ENCODE peak calls at places on chromosomes 4 and X, in seven cellular contexts. U is CD8-positive, alpha-beta T cell; G is heart left ventricle; A is IMR-90; N is HCT116; K is OCI-LY7; R is AG09319. F is an unnamed sample.

GRCh38 chrX:17710836-17711235 is 26.5 kb upstream of the SCML1 start:
- DNase-seq in G (no peak), A (peak), U (no peak), N (no peak), R (no peak), K (no peak), F (no peak)

GRCh38 chr4:34108456-34108855 is 2135.9 kb downstream of the ARAP2 start:
- DNase-seq in R (no peak), G (no peak), N (no peak), K (no peak), U (no peak), A (peak), F (no peak)

GRCh38 chr4:82360298-82361177 is 13.3 kb downstream of the HNRNPD start:
- DNase-seq in G (no peak), A (peak), N (no peak), R (no peak), U (no peak), K (peak), F (no peak)

GRCh38 chrX:153473126-153473525 is 2.8 kb upstream of the HAUS7 start:
- DNase-seq in N (no peak), G (no peak), A (no peak), U (no peak), K (no peak), R (no peak), F (no peak)

GRCh38 chr4:6885953-6886557 is 23.6 kb upstream of the TBC1D14 start:
- DNase-seq in G (no peak), K (peak), R (no peak), N (no peak), U (no peak), A (peak), F (no peak)

GRCh38 chrX:65451663-65452062 is 82.9 kb downstream of the LAS1L start:
- DNase-seq in G (no peak), R (no peak), U (no peak), A (peak), K (peak), N (peak), F (peak)

GRCh38 chrX:150155396-150156048 is 207.6 kb upstream of the MAMLD1 start:
- DNase-seq in R (peak), U (no peak), N (no peak), K (no peak), G (no peak), A (peak), F (no peak)

GRCh38 chrX:8037593-8038348 is 110.6 kb upstream of the PNPLA4 start:
- DNase-seq in N (no peak), K (no peak), G (no peak), R (no peak), A (no peak), U (no peak), F (no peak)

GRCh38 chrX:68832516-68833447 is 4.0 kb downstream of the EFNB1 start:
- DNase-seq in G (no peak), N (no peak), R (no peak), K (no peak), U (no peak), A (no peak), F (no peak)

GRCh38 chr4:187606581-187606980 is 389.0 kb upstream of the ZFP42 start:
- DNase-seq in A (peak), U (no peak), G (no peak), K (peak), R (no peak), N (peak), F (peak)

GRCh38 chrX:34901761-34902160 is 40.8 kb upstream of the FAM47B start:
- DNase-seq in K (no peak), A (no peak), R (no peak), G (no peak), N (no peak), U (no peak), F (no peak)

GRCh38 chr4:56450342-56450741 is 14.3 kb downstream of the PAICS start:
- DNase-seq in A (no peak), R (no peak), G (no peak), K (no peak), N (no peak), U (no peak), F (no peak)

GRCh38 chr4:80367737-80368136 is 32.2 kb downstream of the CFAP299 start:
- DNase-seq in A (peak), N (no peak), U (no peak), K (no peak), G (no peak), R (no peak), F (no peak)

GRCh38 chr4:118288097-118288496 is 64.7 kb downstream of the PRSS12 start:
- DNase-seq in A (peak), K (no peak), U (no peak), N (no peak), G (no peak), R (peak), F (no peak)

GRCh38 chr4:19791422-19792113 is 460.1 kb upstream of the SLIT2 start:
- DNase-seq in R (no peak), N (no peak), U (no peak), A (peak), G (no peak), K (no peak), F (no peak)
- TF ChIP-seq CTCF in R (no peak), N (peak), U (no peak), A (peak), G (no peak), K (peak), F (no peak)

GRCh38 chrX:117985241-117985640 is 131.4 kb downstream of the KLHL13 start:
- DNase-seq in R (no peak), U (no peak), G (no peak), A (peak), N (no peak), K (no peak), F (no peak)
- TF ChIP-seq CTCF in R (peak), U (no peak), G (no peak), A (peak), N (peak), K (no peak), F (peak)

GRCh38 chr4:48905363-48906015 is 1.1 kb downstream of the OCIAD2 start:
- DNase-seq in R (no peak), N (no peak), K (no peak), G (no peak), A (peak), U (no peak), F (no peak)
- TF ChIP-seq CTCF in R (no peak), N (peak), K (peak), G (no peak), A (no peak), U (no peak), F (no peak)

GRCh38 chrX:103817502-103817901 is 14.6 kb downstream of the RAB9B start:
- DNase-seq in A (peak), R (peak), N (peak), G (no peak), K (peak), U (no peak), F (peak)
- TF ChIP-seq CTCF in A (peak), R (peak), N (peak), G (peak), K (peak), U (peak), F (peak)

DNA sequence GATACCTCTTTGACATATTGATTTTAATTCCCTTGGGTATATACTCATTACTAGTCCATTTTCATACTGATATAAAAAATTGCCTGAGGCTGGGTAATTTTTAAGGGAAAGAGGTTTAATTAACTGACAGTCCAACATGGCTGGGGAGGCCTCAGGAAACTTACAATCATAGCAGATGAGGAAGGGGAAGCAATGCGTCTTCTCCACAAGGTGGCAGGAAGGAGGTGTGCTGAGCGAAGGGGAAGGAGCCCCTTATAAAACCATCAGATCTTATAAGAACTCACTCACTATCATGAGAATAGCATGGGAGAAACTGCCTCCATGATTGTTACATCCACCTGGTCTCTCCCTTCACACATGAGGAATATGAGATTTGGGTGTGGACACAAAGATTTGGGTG is 42.4 kb downstream of the MSX1 start:
- DNase-seq in G (no peak), U (no peak), R (no peak), K (peak), A (no peak), N (no peak), F (no peak)
- TF ChIP-seq CTCF in G (no peak), U (no peak), R (no peak), K (peak), A (no peak), N (peak), F (no peak)

GRCh38 chr4:74444891-74445642 is at the start of gene AREG:
- DNase-seq in G (peak), A (peak), N (peak), R (no peak), U (peak), K (peak), F (peak)
- TF ChIP-seq CTCF in G (peak), A (peak), N (peak), R (peak), U (peak), K (peak), F (no peak)

GRCh38 chr4:77699731-77700210 is 94.2 kb downstream of the CXCL13 start:
- DNase-seq in N (no peak), R (peak), G (no peak), A (peak), K (peak), U (no peak), F (no peak)

GRCh38 chr4:77701111-77701510 is 95.5 kb downstream of the CXCL13 start:
- DNase-seq in G (no peak), K (no peak), U (no peak), R (no peak), A (no peak), N (no peak), F (no peak)

GRCh38 chr4:77695769-77696168 is 90.1 kb downstream of the CXCL13 start:
- DNase-seq in R (peak), N (peak), K (no peak), U (no peak), A (peak), G (no peak), F (no peak)

GRCh38 chr4:77692847-77693432 is 87.3 kb downstream of the CXCL13 start:
- DNase-seq in K (no peak), R (no peak), N (no peak), A (no peak), G (no peak), U (no peak), F (no peak)

GRCh38 chr4:77697860-77698599 is 92.4 kb downstream of the CXCL13 start:
- DNase-seq in R (no peak), N (peak), A (peak), U (no peak), G (no peak), K (peak), F (peak)
- TF ChIP-seq CTCF in R (peak), N (peak), A (peak), U (no peak), G (no peak), K (peak), F (no peak)

GRCh38 chr4:108415389-108415788 is 205.0 kb upstream of the RPL34 start:
- DNase-seq in A (no peak), U (no peak), G (no peak), K (no peak), R (no peak), N (no peak), F (no peak)

GRCh38 chr4:108416831-108417230 is 203.5 kb upstream of the RPL34 start:
- DNase-seq in A (no peak), G (no peak), K (no peak), U (no peak), R (no peak), N (no peak), F (no peak)

GRCh38 chr4:108411836-108412235 is 208.5 kb upstream of the RPL34 start:
- DNase-seq in N (no peak), A (no peak), R (no peak), G (no peak), K (no peak), U (no peak), F (no peak)
- TF ChIP-seq CTCF in N (no peak), A (no peak), R (no peak), G (no peak), K (no peak), U (no peak), F (no peak)

GRCh38 chr4:39044364-39044946 is 12.2 kb upstream of the TMEM156 start:
- DNase-seq in G (peak), K (peak), A (peak), N (peak), U (peak), R (peak), F (peak)

GRCh38 chr4:39046243-39046642 is 14.0 kb upstream of the TMEM156 start:
- DNase-seq in U (no peak), R (no peak), A (peak), K (no peak), G (no peak), N (no peak), F (no peak)

GRCh38 chr4:39043697-39044363 is 11.6 kb upstream of the TMEM156 start:
- DNase-seq in N (no peak), K (peak), A (peak), U (no peak), R (no peak), G (no peak), F (peak)

GRCh38 chr4:39045791-39046221 is 13.6 kb upstream of the TMEM156 start:
- DNase-seq in K (peak), U (no peak), N (no peak), R (no peak), G (no peak), A (peak), F (peak)

DNA sequence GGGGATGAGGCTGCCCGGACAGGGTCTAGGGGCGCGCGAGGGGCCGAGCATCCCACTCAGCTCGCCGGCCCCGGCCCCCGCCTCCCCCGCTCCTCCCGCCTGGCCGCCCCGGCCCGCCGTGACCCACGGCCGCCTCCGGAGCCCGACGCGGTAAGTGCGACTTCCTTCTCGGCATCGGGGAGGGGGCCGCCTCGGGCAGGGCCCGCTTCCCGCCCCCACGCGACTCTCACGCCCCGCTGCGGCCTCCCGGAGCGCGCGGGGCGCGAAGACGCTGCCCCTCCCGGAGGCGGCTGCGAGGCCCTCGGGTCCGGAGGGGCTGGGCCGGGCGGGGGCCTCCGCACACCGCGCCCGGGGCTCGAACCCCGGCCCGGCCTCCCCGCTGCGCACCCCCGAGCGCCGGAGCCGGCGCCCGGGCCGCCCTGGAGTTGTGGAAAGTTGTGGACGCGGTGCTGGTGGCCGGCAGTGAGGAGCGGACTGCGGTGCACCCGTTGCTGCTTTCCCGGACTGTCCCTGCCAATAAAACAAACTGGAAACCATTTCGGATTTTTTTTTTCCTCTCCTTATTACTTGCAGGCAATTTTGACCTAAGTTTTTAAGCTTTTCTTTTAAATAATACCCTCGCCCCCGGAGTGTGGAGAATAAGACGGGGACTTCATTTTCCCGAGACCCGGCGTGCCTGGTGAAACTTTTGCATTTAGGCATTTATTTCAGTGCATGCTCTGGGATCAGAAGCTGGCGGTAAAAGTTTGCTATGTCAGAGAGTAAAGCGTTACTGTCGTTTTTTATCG is 12.9 kb upstream of the TMEM156 start:
- DNase-seq in K (peak), R (no peak), U (peak), G (no peak), N (no peak), A (no peak), F (no peak)
- TF ChIP-seq CTCF in K (no peak), R (no peak), U (no peak), G (no peak), N (no peak), A (no peak), F (no peak)

DNA sequence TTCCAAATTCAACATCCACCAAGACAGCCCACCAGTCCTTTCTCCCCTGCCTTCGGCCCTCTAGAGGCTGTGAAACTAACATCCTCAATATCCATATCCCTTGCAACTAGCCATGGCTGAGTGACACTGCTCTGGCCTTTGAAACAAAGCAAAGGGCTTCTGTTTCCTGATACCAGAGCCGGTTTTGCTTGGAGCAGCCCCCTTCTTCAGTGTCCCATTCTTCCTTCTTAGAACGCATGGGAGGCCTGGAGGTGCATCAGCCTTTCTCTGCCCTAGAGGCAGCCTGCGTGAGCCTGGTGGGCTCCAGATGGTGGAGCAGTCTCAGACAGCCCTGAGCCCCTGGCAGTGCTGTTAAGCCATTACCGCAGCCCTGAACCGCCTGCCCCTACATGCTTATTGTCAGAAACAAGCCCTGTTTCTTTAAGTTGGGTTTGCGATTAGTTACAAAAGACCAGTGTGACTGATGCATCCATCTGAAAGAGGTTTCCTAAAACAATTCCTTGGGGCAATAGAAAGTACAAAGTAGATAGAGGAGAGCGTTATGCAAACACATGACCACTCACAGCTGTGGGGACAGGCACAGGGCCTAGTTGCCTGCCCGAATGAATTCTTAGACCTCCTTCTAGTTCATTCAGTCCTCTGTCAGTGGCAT is 74.1 kb downstream of the EVC start:
- DNase-seq in U (no peak), N (no peak), G (no peak), R (no peak), A (no peak), K (no peak), F (no peak)
- TF ChIP-seq CTCF in U (no peak), N (no peak), G (no peak), R (peak), A (no peak), K (no peak), F (no peak)

F was measured in GM20000.